ENCODE peak calls at places on chromosome 12, in five cellular contexts. U is GM04504; F is stimulated activated CD8-positive, alpha-beta memory T cell treated with anti-CD3 and anti-CD28 coated beads, Interleukin-4, amount 100 ng/mL, for 24 hours; I is A549; J is NCI-H2029 treated with DMSO at 0.1 percent for 48 hours. H is an unnamed sample.
A peak's percentile ranks its signal among the peaks of the same experiment; 100 is the strongest.

GRCh38 chr12:47820631-47821345 is 1.1 kb upstream of the HDAC7 start:
- DNase-seq in I (peak; percentile 91), F (no peak), J (no peak), U (peak; percentile 95), H (peak; percentile 46)

GRCh38 chr12:76244298-76244697 is 103.9 kb downstream of the BBS10 start:
- DNase-seq in F (no peak), U (no peak), I (no peak), J (no peak), H (no peak)

GRCh38 chr12:5910790-5911548 is 34.1 kb downstream of the ANO2 start:
- DNase-seq in J (no peak), F (no peak), I (no peak), U (no peak), H (no peak)

GRCh38 chr12:46430340-46430948 is 57.9 kb upstream of the SLC38A2 start:
- DNase-seq in U (peak; percentile 52), I (peak; percentile 93), F (no peak), J (no peak), H (no peak)

GRCh38 chr12:57844725-57845477 is 1.6 kb downstream of the CTDSP2 start:
- DNase-seq in F (no peak), I (peak; percentile 82), J (no peak), U (peak; percentile 85), H (peak; percentile 23)

GRCh38 chr12:2673966-2674810 is 120.6 kb upstream of the FKBP4 start:
- DNase-seq in I (peak; percentile 24), F (no peak), U (no peak), J (no peak), H (no peak)

GRCh38 chr12:49897276-49897675 is 6.4 kb downstream of the FAIM2 start:
- DNase-seq in J (no peak), U (no peak), F (no peak), I (no peak), H (no peak)

GRCh38 chr12:113506867-113507266 is 35.2 kb upstream of the LHX5 start:
- DNase-seq in F (no peak), I (no peak), U (no peak), J (no peak), H (no peak)

GRCh38 chr12:112340983-112341840 is 41.0 kb downstream of the HECTD4 start:
- DNase-seq in U (no peak), I (no peak), F (no peak), J (no peak), H (no peak)

GRCh38 chr12:128727999-128728398 is 95.8 kb downstream of the SLC15A4 start:
- DNase-seq in F (no peak), I (peak; percentile 62), J (no peak), U (no peak), H (no peak)

GRCh38 chr12:62600038-62600437 is 133.4 kb downstream of the MON2 start:
- DNase-seq in I (peak; percentile 48), J (no peak), U (no peak), F (no peak), H (no peak)

GRCh38 chr12:127785535-127785934 is 481.4 kb upstream of the TMEM132C start:
- DNase-seq in I (no peak), F (no peak), U (peak; percentile 69), J (no peak), H (no peak)

GRCh38 chr12:52392465-52393007 is 7.1 kb upstream of the KRT84 start:
- DNase-seq in I (no peak), U (no peak), J (no peak), F (no peak), H (no peak)